ENCODE peak calls at places on chromosomes 12 and 14, in five cellular contexts. R is GM20000, A is left colon, B is tibial nerve, H is aorta. X is an unnamed sample.

GRCh38 chr14:32720927-32721326 is 217.8 kb upstream of the NPAS3 start:
- DNase-seq in A (no peak), B (no peak), R (no peak), H (no peak), X (no peak)

GRCh38 chr14:100862277-100862676 is 36.4 kb downstream of the MEG3 start:
- DNase-seq in H (peak; percentile 59), A (no peak), R (no peak), B (no peak), X (no peak)

GRCh38 chr14:75340921-75341320 is 62.3 kb downstream of the FOS start:
- DNase-seq in R (no peak), B (peak; percentile 97), A (peak; percentile 38), H (peak; percentile 87), X (no peak)

GRCh38 chr14:90783344-90783743 is 32.9 kb downstream of the TTC7B start:
- DNase-seq in B (no peak), H (no peak), R (no peak), A (no peak), X (no peak)

GRCh38 chr12:93135286-93136239 is 206.5 kb upstream of the EEA1 start:
- DNase-seq in R (no peak), H (no peak), A (no peak), B (no peak), X (no peak)

GRCh38 chr14:104030958-104031357 is 54.5 kb upstream of the ASPG start:
- DNase-seq in R (no peak), A (no peak), B (no peak), H (no peak), X (no peak)

GRCh38 chr12:92503029-92503931 is 199.5 kb upstream of the PLEKHG7 start:
- DNase-seq in H (no peak), A (no peak), R (peak; percentile 44), B (no peak), X (peak; percentile 32)

GRCh38 chr14:53295985-53296582 is 143.0 kb upstream of the DDHD1 start:
- DNase-seq in R (peak; percentile 45), H (no peak), A (no peak), B (peak; percentile 50), X (peak; percentile 23)

GRCh38 chr14:23217032-23217431 is 20.7 kb upstream of the RNF212B start:
- DNase-seq in B (no peak), H (no peak), A (no peak), R (no peak), X (no peak)

GRCh38 chr14:104419865-104420458 is 159.6 kb upstream of the C14orf180 start:
- DNase-seq in H (no peak), A (no peak), R (peak; percentile 26), B (no peak), X (no peak)

GRCh38 chr14:65750906-65751305 is 338.4 kb downstream of the FUT8 start:
- DNase-seq in H (no peak), R (no peak), B (no peak), A (no peak), X (no peak)

GRCh38 chr14:74698471-74698870 is 14.4 kb downstream of the AREL1 start:
- DNase-seq in B (no peak), A (no peak), R (no peak), H (no peak), X (no peak)

GRCh38 chr14:65412881-65413738 is 580 bp downstream of the FUT8 start:
- DNase-seq in A (peak; percentile 83), H (peak; percentile 89), B (peak; percentile 46), R (peak; percentile 80), X (no peak)

GRCh38 chr12:78853231-78853630 is 11.3 kb upstream of the SYT1 start:
- DNase-seq in A (no peak), B (no peak), R (no peak), H (no peak), X (no peak)

GRCh38 chr12:46403732-46404097 is 31.1 kb upstream of the SLC38A2 start:
- DNase-seq in R (no peak), B (no peak), H (no peak), A (no peak), X (no peak)

GRCh38 chr12:116432321-116432750 is 126.8 kb upstream of the MAP1LC3B2 start:
- DNase-seq in H (no peak), R (no peak), A (no peak), B (no peak), X (no peak)

GRCh38 chr12:120361506-120362208 is 7.3 kb downstream of the MSI1 start:
- DNase-seq in H (peak; percentile 82), R (peak; percentile 77), B (no peak), A (no peak), X (peak; percentile 85)

GRCh38 chr14:61461808-61462275 is 140.5 kb downstream of the PRKCH start:
- DNase-seq in R (no peak), H (no peak), A (no peak), B (peak; percentile 77), X (no peak)

GRCh38 chr14:24264298-24264697 is 1.3 kb upstream of the TGM1 start:
- DNase-seq in R (no peak), H (peak; percentile 69), B (no peak), A (no peak), X (no peak)

GRCh38 chr12:82299617-82300016 is 58.6 kb downstream of the CCDC59 start:
- DNase-seq in H (no peak), B (no peak), A (no peak), R (no peak), X (no peak)

GRCh38 chr12:124510301-124510970 is 57.0 kb downstream of the NCOR2 start:
- DNase-seq in B (no peak), A (peak; percentile 51), H (peak; percentile 78), R (no peak), X (no peak)

GRCh38 chr12:32012249-32012785 is 53.1 kb downstream of the RESF1 start:
- DNase-seq in B (no peak), A (no peak), H (no peak), R (no peak), X (no peak)

GRCh38 chr12:104702565-104703139 is 245.9 kb downstream of the CHST11 start:
- DNase-seq in R (no peak), A (peak; percentile 19), H (peak; percentile 89), B (peak; percentile 64), X (no peak)

GRCh38 chr12:95380997-95381786 is 92.8 kb upstream of the METAP2 start:
- DNase-seq in R (no peak), H (no peak), B (no peak), A (no peak), X (no peak)

GRCh38 chr12:79897617-79898016 is 37.3 kb downstream of the PPP1R12A start:
- DNase-seq in R (no peak), B (no peak), A (no peak), H (no peak), X (no peak)

X was measured in GM13977.